ENCODE peak calls at places on chromosomes 2 and 18, in ten cellular contexts. One of them, this sample, is unnamed.

GRCh38 chr2:156455366-156455975 is 19.3 kb downstream of the GPD2 start:
- DNase-seq in kidney: no peak
- DNase-seq in MM.1S: no peak
- DNase-seq in Calu3: no peak
- DNase-seq in cardiac muscle cell: no peak
- DNase-seq in uterus: no peak
- DNase-seq in fibroblast of pulmonary artery: no peak
- DNase-seq in neural progenitor cell: no peak
- DNase-seq in pancreas: no peak
- DNase-seq in fibroblast of mammary gland: peak; percentile 87
- DNase-seq in this sample: no peak

GRCh38 chr2:2827691-2828315 is 496.7 kb upstream of the MYT1L start:
- DNase-seq in MM.1S: no peak
- DNase-seq in uterus: peak; percentile 1
- DNase-seq in pancreas: no peak
- DNase-seq in fibroblast of mammary gland: no peak
- DNase-seq in cardiac muscle cell: no peak
- DNase-seq in kidney: no peak
- DNase-seq in Calu3: no peak
- DNase-seq in neural progenitor cell: no peak
- DNase-seq in fibroblast of pulmonary artery: no peak
- DNase-seq in this sample: no peak

GRCh38 chr2:166088634-166089033 is 39.2 kb downstream of the SCN1A start:
- DNase-seq in neural progenitor cell: no peak
- DNase-seq in pancreas: no peak
- DNase-seq in fibroblast of pulmonary artery: peak; percentile 98
- DNase-seq in Calu3: no peak
- DNase-seq in kidney: no peak
- DNase-seq in fibroblast of mammary gland: peak; percentile 90
- DNase-seq in MM.1S: no peak
- DNase-seq in cardiac muscle cell: no peak
- DNase-seq in uterus: no peak
- DNase-seq in this sample: no peak

GRCh38 chr18:29378739-29379138 is 1201.8 kb upstream of the CDH2 start:
- DNase-seq in neural progenitor cell: no peak
- DNase-seq in fibroblast of pulmonary artery: peak; percentile 25
- DNase-seq in pancreas: no peak
- DNase-seq in uterus: no peak
- DNase-seq in MM.1S: no peak
- DNase-seq in kidney: no peak
- DNase-seq in fibroblast of mammary gland: peak; percentile 53
- DNase-seq in Calu3: no peak
- DNase-seq in cardiac muscle cell: no peak
- DNase-seq in this sample: no peak

GRCh38 chr2:227889336-227889735 is 17.9 kb downstream of the DAW1 start:
- DNase-seq in kidney: no peak
- DNase-seq in Calu3: no peak
- DNase-seq in cardiac muscle cell: no peak
- DNase-seq in MM.1S: no peak
- DNase-seq in uterus: no peak
- DNase-seq in pancreas: no peak
- DNase-seq in fibroblast of pulmonary artery: no peak
- DNase-seq in neural progenitor cell: peak; percentile 41
- DNase-seq in fibroblast of mammary gland: no peak
- DNase-seq in this sample: no peak

GRCh38 chr2:160368988-160369935 is 124.3 kb downstream of the RBMS1 start:
- DNase-seq in cardiac muscle cell: no peak
- DNase-seq in Calu3: no peak
- DNase-seq in fibroblast of pulmonary artery: no peak
- DNase-seq in MM.1S: peak; percentile 34
- DNase-seq in pancreas: peak; percentile 63
- DNase-seq in kidney: no peak
- DNase-seq in fibroblast of mammary gland: peak; percentile 87
- DNase-seq in neural progenitor cell: no peak
- DNase-seq in uterus: no peak
- DNase-seq in this sample: no peak

GRCh38 chr2:240513544-240514287 is 44.1 kb downstream of the ANKMY1 start:
- DNase-seq in fibroblast of pulmonary artery: peak; percentile 82
- DNase-seq in kidney: peak; percentile 89
- DNase-seq in uterus: peak; percentile 55
- DNase-seq in neural progenitor cell: peak; percentile 83
- DNase-seq in Calu3: peak; percentile 90
- DNase-seq in fibroblast of mammary gland: peak; percentile 85
- DNase-seq in MM.1S: peak; percentile 70
- DNase-seq in cardiac muscle cell: peak; percentile 63
- DNase-seq in pancreas: peak; percentile 63
- DNase-seq in this sample: no peak

GRCh38 chr2:46030330-46030729 is 266.9 kb upstream of the EPAS1 start:
- DNase-seq in fibroblast of mammary gland: no peak
- DNase-seq in kidney: no peak
- DNase-seq in uterus: no peak
- DNase-seq in Calu3: no peak
- DNase-seq in neural progenitor cell: no peak
- DNase-seq in MM.1S: no peak
- DNase-seq in cardiac muscle cell: no peak
- DNase-seq in pancreas: no peak
- DNase-seq in fibroblast of pulmonary artery: no peak
- DNase-seq in this sample: no peak

GRCh38 chr2:166337932-166338331 is 37.8 kb downstream of the SCN9A start:
- DNase-seq in MM.1S: no peak
- DNase-seq in kidney: no peak
- DNase-seq in pancreas: no peak
- DNase-seq in uterus: no peak
- DNase-seq in Calu3: no peak
- DNase-seq in fibroblast of pulmonary artery: peak; percentile 42
- DNase-seq in fibroblast of mammary gland: no peak
- DNase-seq in cardiac muscle cell: no peak
- DNase-seq in neural progenitor cell: no peak
- DNase-seq in this sample: no peak

GRCh38 chr2:142716463-142717242 is 160.8 kb upstream of the KYNU start:
- DNase-seq in neural progenitor cell: peak; percentile 73
- DNase-seq in cardiac muscle cell: peak; percentile 22
- DNase-seq in fibroblast of pulmonary artery: peak; percentile 50
- DNase-seq in MM.1S: no peak
- DNase-seq in fibroblast of mammary gland: peak; percentile 34
- DNase-seq in uterus: no peak
- DNase-seq in kidney: no peak
- DNase-seq in Calu3: no peak
- DNase-seq in pancreas: no peak
- DNase-seq in this sample: no peak

GRCh38 chr2:50720695-50721314 is 311.1 kb downstream of the NRXN1 start:
- DNase-seq in pancreas: no peak
- DNase-seq in kidney: no peak
- DNase-seq in MM.1S: no peak
- DNase-seq in cardiac muscle cell: peak; percentile 18
- DNase-seq in fibroblast of pulmonary artery: no peak
- DNase-seq in uterus: no peak
- DNase-seq in neural progenitor cell: peak; percentile 63
- DNase-seq in Calu3: no peak
- DNase-seq in fibroblast of mammary gland: no peak
- DNase-seq in this sample: no peak

GRCh38 chr2:190574169-190574568 is 39.6 kb upstream of the NEMP2 start:
- DNase-seq in MM.1S: no peak
- DNase-seq in fibroblast of pulmonary artery: peak; percentile 58
- DNase-seq in uterus: no peak
- DNase-seq in neural progenitor cell: no peak
- DNase-seq in fibroblast of mammary gland: peak; percentile 29
- DNase-seq in Calu3: no peak
- DNase-seq in pancreas: no peak
- DNase-seq in kidney: no peak
- DNase-seq in cardiac muscle cell: no peak
- DNase-seq in this sample: no peak

GRCh38 chr2:181273986-181274385 is 183.2 kb upstream of the ITGA4 start:
- DNase-seq in kidney: no peak
- DNase-seq in neural progenitor cell: no peak
- DNase-seq in uterus: no peak
- DNase-seq in pancreas: no peak
- DNase-seq in MM.1S: no peak
- DNase-seq in fibroblast of pulmonary artery: no peak
- DNase-seq in cardiac muscle cell: no peak
- DNase-seq in fibroblast of mammary gland: peak; percentile 12
- DNase-seq in Calu3: no peak
- DNase-seq in this sample: no peak

GRCh38 chr18:24791736-24792135 is 331.3 kb downstream of the HRH4 start:
- DNase-seq in kidney: no peak
- DNase-seq in cardiac muscle cell: peak; percentile 30
- DNase-seq in Calu3: no peak
- DNase-seq in MM.1S: no peak
- DNase-seq in fibroblast of mammary gland: no peak
- DNase-seq in fibroblast of pulmonary artery: no peak
- DNase-seq in neural progenitor cell: no peak
- DNase-seq in pancreas: no peak
- DNase-seq in uterus: no peak
- DNase-seq in this sample: no peak

GRCh38 chr18:24793742-24794141 is 333.3 kb downstream of the HRH4 start:
- DNase-seq in fibroblast of mammary gland: no peak
- DNase-seq in fibroblast of pulmonary artery: no peak
- DNase-seq in Calu3: no peak
- DNase-seq in pancreas: no peak
- DNase-seq in neural progenitor cell: no peak
- DNase-seq in cardiac muscle cell: no peak
- DNase-seq in uterus: no peak
- DNase-seq in MM.1S: no peak
- DNase-seq in kidney: no peak
- DNase-seq in this sample: no peak

GRCh38 chr18:24797987-24798386 is 337.6 kb downstream of the HRH4 start:
- DNase-seq in kidney: no peak
- DNase-seq in MM.1S: no peak
- DNase-seq in fibroblast of pulmonary artery: no peak
- DNase-seq in fibroblast of mammary gland: no peak
- DNase-seq in uterus: no peak
- DNase-seq in Calu3: no peak
- DNase-seq in cardiac muscle cell: no peak
- DNase-seq in neural progenitor cell: no peak
- DNase-seq in pancreas: no peak
- DNase-seq in this sample: no peak

GRCh38 chr18:24792164-24792563 is 331.7 kb downstream of the HRH4 start:
- DNase-seq in fibroblast of pulmonary artery: no peak
- DNase-seq in uterus: no peak
- DNase-seq in neural progenitor cell: peak; percentile 59
- DNase-seq in pancreas: no peak
- DNase-seq in cardiac muscle cell: peak; percentile 74
- DNase-seq in MM.1S: no peak
- DNase-seq in fibroblast of mammary gland: no peak
- DNase-seq in kidney: no peak
- DNase-seq in Calu3: no peak
- DNase-seq in this sample: no peak

DNA sequence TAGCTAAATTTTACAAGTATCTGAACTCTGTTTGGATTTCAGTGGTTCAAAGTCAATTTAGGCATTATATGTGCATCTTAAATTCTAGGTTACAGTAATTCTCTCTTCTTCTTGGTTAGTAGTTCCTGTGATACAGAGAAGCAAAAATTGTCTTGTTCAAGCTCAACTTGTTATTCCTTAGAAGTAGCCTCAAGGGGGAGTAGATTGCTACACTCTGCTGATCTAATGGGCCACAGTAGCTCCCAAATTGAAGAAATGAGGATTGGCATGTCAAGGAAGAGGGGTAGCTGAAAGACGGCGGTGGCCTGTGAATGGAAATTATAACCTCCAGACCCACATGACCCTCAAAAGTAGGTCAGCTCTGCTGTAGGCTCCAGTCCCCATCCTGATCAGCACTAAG is 334.7 kb downstream of the HRH4 start:
- DNase-seq in neural progenitor cell: no peak
- DNase-seq in pancreas: no peak
- DNase-seq in cardiac muscle cell: no peak
- DNase-seq in MM.1S: no peak
- DNase-seq in Calu3: no peak
- DNase-seq in uterus: no peak
- DNase-seq in fibroblast of mammary gland: no peak
- DNase-seq in fibroblast of pulmonary artery: no peak
- DNase-seq in kidney: no peak
- DNase-seq in this sample: no peak
- TF ChIP-seq CTCF in neural progenitor cell: peak; percentile 9
- TF ChIP-seq CTCF in pancreas: no peak
- TF ChIP-seq CTCF in cardiac muscle cell: no peak
- TF ChIP-seq CTCF in MM.1S: no peak
- TF ChIP-seq CTCF in Calu3: no peak
- TF ChIP-seq CTCF in uterus: no peak
- TF ChIP-seq CTCF in fibroblast of mammary gland: peak; percentile 6
- TF ChIP-seq CTCF in fibroblast of pulmonary artery: no peak
- TF ChIP-seq CTCF in kidney: no peak
- TF ChIP-seq CTCF in this sample: no peak

DNA sequence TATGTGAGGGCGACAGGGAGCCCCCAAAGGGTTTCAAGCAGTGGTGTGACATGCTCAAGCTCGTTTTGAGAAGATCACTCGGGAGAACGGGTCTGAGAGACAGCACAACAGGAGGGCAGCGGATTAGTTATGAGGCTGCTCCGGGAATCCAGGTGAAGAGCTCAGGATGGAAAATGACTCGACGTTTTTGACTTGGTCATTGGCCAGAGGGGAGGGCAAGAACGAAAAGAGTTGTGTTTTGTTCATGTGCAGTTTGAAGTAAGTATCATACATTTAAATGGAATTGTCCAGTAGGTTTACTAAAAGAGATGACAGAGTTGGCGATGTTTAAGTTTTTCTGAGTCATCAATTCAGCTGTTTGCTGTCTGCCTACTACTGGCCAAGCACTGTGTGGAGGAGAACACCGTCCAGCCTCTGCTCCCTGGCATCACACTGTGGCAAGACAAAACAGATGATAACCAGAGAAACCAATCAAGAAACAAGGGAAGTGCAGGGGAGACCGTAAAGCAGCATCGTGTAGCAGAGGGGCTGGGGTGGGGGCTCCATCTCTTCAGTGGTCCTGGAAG is 25.3 kb upstream of the ANXA4 start:
- DNase-seq in fibroblast of mammary gland: peak; percentile 63
- DNase-seq in MM.1S: no peak
- DNase-seq in kidney: no peak
- DNase-seq in fibroblast of pulmonary artery: peak; percentile 60
- DNase-seq in uterus: no peak
- DNase-seq in Calu3: no peak
- DNase-seq in pancreas: no peak
- DNase-seq in cardiac muscle cell: no peak
- DNase-seq in neural progenitor cell: no peak
- DNase-seq in this sample: no peak
- TF ChIP-seq CTCF in fibroblast of mammary gland: peak; percentile 6
- TF ChIP-seq CTCF in MM.1S: no peak
- TF ChIP-seq CTCF in kidney: no peak
- TF ChIP-seq CTCF in fibroblast of pulmonary artery: peak; percentile 10
- TF ChIP-seq CTCF in uterus: no peak
- TF ChIP-seq CTCF in Calu3: no peak
- TF ChIP-seq CTCF in pancreas: no peak
- TF ChIP-seq CTCF in cardiac muscle cell: no peak
- TF ChIP-seq CTCF in neural progenitor cell: no peak
- TF ChIP-seq CTCF in this sample: peak; percentile 27

GRCh38 chr18:69002233-69002632 is 204.4 kb downstream of the CCDC102B start:
- DNase-seq in uterus: no peak
- DNase-seq in pancreas: no peak
- DNase-seq in fibroblast of pulmonary artery: no peak
- DNase-seq in neural progenitor cell: peak; percentile 18
- DNase-seq in cardiac muscle cell: no peak
- DNase-seq in fibroblast of mammary gland: peak; percentile 12
- DNase-seq in Calu3: no peak
- DNase-seq in kidney: no peak
- DNase-seq in MM.1S: no peak
- DNase-seq in this sample: no peak
- TF ChIP-seq CTCF in uterus: no peak
- TF ChIP-seq CTCF in pancreas: no peak
- TF ChIP-seq CTCF in fibroblast of pulmonary artery: peak; percentile 24
- TF ChIP-seq CTCF in neural progenitor cell: peak; percentile 46
- TF ChIP-seq CTCF in cardiac muscle cell: no peak
- TF ChIP-seq CTCF in fibroblast of mammary gland: peak; percentile 41
- TF ChIP-seq CTCF in Calu3: no peak
- TF ChIP-seq CTCF in kidney: no peak
- TF ChIP-seq CTCF in MM.1S: peak; percentile 16
- TF ChIP-seq CTCF in this sample: peak; percentile 43

GRCh38 chr2:239298126-239298804 is 102.6 kb downstream of the HDAC4 start:
- DNase-seq in uterus: peak; percentile 13
- DNase-seq in fibroblast of mammary gland: no peak
- DNase-seq in pancreas: no peak
- DNase-seq in cardiac muscle cell: no peak
- DNase-seq in MM.1S: no peak
- DNase-seq in fibroblast of pulmonary artery: no peak
- DNase-seq in neural progenitor cell: no peak
- DNase-seq in Calu3: no peak
- DNase-seq in kidney: peak; percentile 65
- DNase-seq in this sample: peak; percentile 39
- TF ChIP-seq CTCF in uterus: no peak
- TF ChIP-seq CTCF in fibroblast of mammary gland: no peak
- TF ChIP-seq CTCF in pancreas: no peak
- TF ChIP-seq CTCF in cardiac muscle cell: no peak
- TF ChIP-seq CTCF in MM.1S: no peak
- TF ChIP-seq CTCF in fibroblast of pulmonary artery: no peak
- TF ChIP-seq CTCF in neural progenitor cell: no peak
- TF ChIP-seq CTCF in Calu3: no peak
- TF ChIP-seq CTCF in kidney: no peak
- TF ChIP-seq CTCF in this sample: peak; percentile 20